ENCODE peak calls at places on chromosomes 3 and 15, in six cellular contexts. Z is astrocyte of the spinal cord; P is ovary; I is CD8-positive, alpha-beta T cell; N is fibroblast of lung; B is AG04449. E is an unnamed sample.

GRCh38 chr3:155034786-155035185 is 45.3 kb upstream of the MME start:
- DNase-seq in Z (peak), P (no peak), I (no peak), N (no peak), B (no peak), E (no peak)

GRCh38 chr3:148175215-148175614 is 522.5 kb upstream of the AGTR1 start:
- DNase-seq in Z (peak), P (no peak), I (no peak), N (peak), B (peak), E (no peak)

GRCh38 chr3:115857518-115858136 is 234.3 kb downstream of the GAP43 start:
- DNase-seq in Z (no peak), P (no peak), I (no peak), N (peak), B (no peak), E (no peak)

GRCh38 chr15:64524778-64525177 is 64.4 kb downstream of the ZNF609 start:
- DNase-seq in Z (no peak), P (no peak), I (no peak), N (peak), B (no peak), E (no peak)

GRCh38 chr3:26622634-26623408 is at the start of gene LRRC3B:
- DNase-seq in Z (no peak), P (no peak), I (no peak), N (no peak), B (no peak), E (no peak)

GRCh38 chr3:126748701-126749546 is 44.9 kb downstream of the CHCHD6 start:
- DNase-seq in Z (no peak), P (no peak), I (no peak), N (no peak), B (no peak), E (no peak)

GRCh38 chr15:65421360-65422215 is 1.2 kb downstream of the IGDCC4 start:
- DNase-seq in Z (peak), P (peak), I (no peak), N (peak), B (no peak), E (no peak)

GRCh38 chr3:141412936-141413354 is 44.6 kb downstream of the ZBTB38 start:
- DNase-seq in Z (peak), P (peak), I (no peak), N (peak), B (no peak), E (no peak)

GRCh38 chr15:69590932-69591524 is 138.4 kb downstream of the RPLP1 start:
- DNase-seq in Z (no peak), P (no peak), I (no peak), N (no peak), B (no peak), E (no peak)

GRCh38 chr15:67696087-67696486 is 129.2 kb upstream of the SKOR1 start:
- DNase-seq in Z (no peak), P (no peak), I (no peak), N (no peak), B (no peak), E (no peak)

GRCh38 chr3:177813322-177813721 is 616.0 kb upstream of the TBL1XR1 start:
- DNase-seq in Z (peak), P (no peak), I (no peak), N (peak), B (no peak), E (no peak)

GRCh38 chr3:79027593-79027992 is 740.2 kb downstream of the ROBO1 start:
- DNase-seq in Z (no peak), P (no peak), I (no peak), N (no peak), B (no peak), E (no peak)

GRCh38 chr3:134367412-134367811 is 6.8 kb downstream of the AMOTL2 start:
- DNase-seq in Z (no peak), P (no peak), I (no peak), N (no peak), B (no peak), E (no peak)

GRCh38 chr15:69081310-69082004 is 67.0 kb downstream of the NOX5 start:
- DNase-seq in Z (peak), P (peak), I (no peak), N (peak), B (no peak), E (peak)

GRCh38 chr3:88005066-88005465 is 53.7 kb downstream of the CGGBP1 start:
- DNase-seq in Z (peak), P (no peak), I (no peak), N (peak), B (peak), E (peak)

GRCh38 chr15:68578175-68578959 is 426 bp upstream of the CORO2B start:
- DNase-seq in Z (peak), P (peak), I (no peak), N (peak), B (no peak), E (no peak)

GRCh38 chr3:132256984-132257383 is 60.2 kb upstream of the ACP3 start:
- DNase-seq in Z (peak), P (no peak), I (no peak), N (peak), B (no peak), E (peak)

GRCh38 chr3:186789554-186790260 is 6.3 kb downstream of the EIF4A2 start:
- DNase-seq in Z (peak), P (no peak), I (no peak), N (peak), B (no peak), E (no peak)

GRCh38 chr15:96421211-96421610 is 90.7 kb downstream of the NR2F2 start:
- DNase-seq in Z (no peak), P (no peak), I (no peak), N (peak), B (no peak), E (no peak)

GRCh38 chr3:17298038-17298437 is 413.3 kb downstream of the PLCL2 start:
- DNase-seq in Z (no peak), P (no peak), I (no peak), N (no peak), B (no peak), E (no peak)

GRCh38 chr3:175432338-175433025 is 573.3 kb downstream of the NAALADL2 start:
- DNase-seq in Z (peak), P (no peak), I (no peak), N (peak), B (no peak), E (peak)

GRCh38 chr15:88391006-88391405 is 76.2 kb downstream of the MRPL46 start:
- DNase-seq in Z (no peak), P (no peak), I (no peak), N (no peak), B (no peak), E (no peak)

GRCh38 chr3:36804295-36805055 is 40.1 kb upstream of the DCLK3 start:
- DNase-seq in Z (no peak), P (no peak), I (no peak), N (no peak), B (no peak), E (no peak)

GRCh38 chr3:38987456-38987855 is 64.3 kb downstream of the SCN11A start:
- DNase-seq in Z (no peak), P (no peak), I (no peak), N (no peak), B (no peak), E (no peak)

GRCh38 chr3:33718595-33718907 is 497 bp upstream of the CLASP2 start:
- DNase-seq in Z (no peak), P (no peak), I (no peak), N (no peak), B (no peak), E (no peak)

GRCh38 chr3:194130807-194131589 is 5.0 kb upstream of the HES1 start:
- DNase-seq in Z (peak), P (peak), I (no peak), N (peak), B (no peak), E (no peak)

GRCh38 chr3:134614955-134615354 is 35.9 kb downstream of the KY start:
- DNase-seq in Z (no peak), P (no peak), I (no peak), N (no peak), B (no peak), E (no peak)

GRCh38 chr3:161599702-161600101 is 103.1 kb downstream of the OTOL1 start:
- DNase-seq in Z (no peak), P (no peak), I (no peak), N (no peak), B (no peak), E (no peak)

GRCh38 chr15:56523521-56523920 is 58.6 kb upstream of the MNS1 start:
- DNase-seq in Z (no peak), P (no peak), I (no peak), N (peak), B (no peak), E (no peak)

GRCh38 chr3:57856675-57857074 is 100.6 kb downstream of the SLMAP start:
- DNase-seq in Z (no peak), P (no peak), I (no peak), N (peak), B (no peak), E (no peak)

GRCh38 chr3:133040696-133041523 is 2.7 kb downstream of the TMEM108 start:
- DNase-seq in Z (peak), P (peak), I (no peak), N (peak), B (peak), E (peak)

GRCh38 chr15:66246937-66247336 is 6.6 kb downstream of the MEGF11 start:
- DNase-seq in Z (no peak), P (no peak), I (no peak), N (no peak), B (no peak), E (no peak)

GRCh38 chr3:64844558-64844957 is 156.8 kb upstream of the ADAMTS9 start:
- DNase-seq in Z (no peak), P (no peak), I (no peak), N (no peak), B (no peak), E (no peak)

GRCh38 chr3:64848127-64848526 is 160.3 kb upstream of the ADAMTS9 start:
- DNase-seq in Z (no peak), P (no peak), I (no peak), N (no peak), B (no peak), E (no peak)

GRCh38 chr3:64848822-64849221 is 161.0 kb upstream of the ADAMTS9 start:
- DNase-seq in Z (no peak), P (no peak), I (no peak), N (no peak), B (no peak), E (no peak)

DNA sequence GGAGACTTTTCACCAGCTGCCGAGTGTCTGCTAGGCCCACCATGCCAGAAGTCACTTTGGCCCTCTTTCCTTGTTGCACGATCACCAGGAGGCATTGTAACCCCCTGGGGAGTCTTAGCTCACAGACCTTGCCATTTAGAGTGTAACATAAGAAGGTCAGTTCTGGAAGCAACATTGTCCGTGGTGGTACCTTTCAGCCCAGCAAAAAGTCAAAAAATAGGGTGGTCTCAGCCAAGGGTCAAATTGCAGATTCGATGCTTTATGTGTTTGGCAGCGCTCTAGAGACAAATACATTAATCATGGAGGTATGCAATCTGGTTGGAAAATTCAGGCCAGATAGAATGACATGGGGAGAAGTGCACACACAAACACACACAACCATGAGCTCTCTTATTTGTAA is 158.2 kb upstream of the ADAMTS9 start:
- DNase-seq in Z (no peak), P (no peak), I (no peak), N (no peak), B (no peak), E (no peak)
- TF ChIP-seq CTCF in Z (no peak), P (no peak), I (no peak), N (no peak), B (no peak), E (no peak)

GRCh38 chr15:85517086-85517485 is 136.7 kb downstream of the AKAP13 start:
- DNase-seq in Z (no peak), P (no peak), I (no peak), N (no peak), B (no peak), E (no peak)
- H3K4me3 ChIP-seq in Z (no peak), P (no peak), I (no peak), N (no peak), B (no peak), E (no peak)

GRCh38 chr15:39579487-39580116 is 1.3 kb upstream of the THBS1 start:
- DNase-seq in Z (peak), P (peak), I (no peak), N (peak), B (peak), E (no peak)

GRCh38 chr15:39580630-39581500 is at the start of gene THBS1:
- DNase-seq in Z (peak), P (peak), I (peak), N (peak), B (peak), E (peak)

GRCh38 chr15:39580117-39580629 is 706 bp upstream of the THBS1 start:
- DNase-seq in Z (peak), P (peak), I (peak), N (peak), B (peak), E (no peak)

GRCh38 chr15:39581501-39582285 is 814 bp downstream of the THBS1 start:
- DNase-seq in Z (peak), P (peak), I (no peak), N (peak), B (peak), E (peak)

DNA sequence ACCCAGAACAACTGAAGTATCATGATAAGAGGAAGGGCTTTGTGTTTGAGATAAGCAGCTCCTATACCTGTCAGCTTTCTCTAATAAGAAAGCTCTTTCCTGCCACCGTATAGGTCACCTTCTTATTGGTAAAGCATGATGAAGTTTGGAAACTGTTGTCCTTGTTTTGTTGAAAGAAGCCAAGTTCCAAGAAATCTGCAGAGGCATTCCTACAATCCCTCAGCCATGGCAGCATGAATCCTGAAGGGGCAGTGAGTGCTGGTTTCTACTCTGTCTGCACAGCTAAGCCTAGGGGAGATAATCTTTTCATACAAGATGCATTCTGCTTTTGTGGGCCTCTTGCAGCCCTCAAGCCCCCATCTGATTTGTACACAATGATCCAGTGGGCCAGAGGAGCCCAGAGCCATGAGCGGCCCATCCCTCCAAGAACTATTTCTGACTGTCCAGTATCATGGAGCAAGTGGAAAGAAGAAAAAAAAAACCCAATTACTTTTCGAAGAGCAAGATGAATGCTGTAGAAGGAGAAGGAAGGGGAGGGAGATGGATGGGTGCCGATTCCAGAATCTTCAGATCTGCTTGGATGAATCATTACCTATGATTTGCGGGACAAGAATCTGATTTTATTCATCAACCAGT is 1.9 kb upstream of the THBS1 start:
- DNase-seq in Z (peak), P (no peak), I (no peak), N (no peak), B (no peak), E (no peak)
- TF ChIP-seq CTCF in Z (peak), P (no peak), I (no peak), N (peak), B (peak), E (no peak)

GRCh38 chr3:156561533-156561932 is 6.6 kb upstream of the SSR3 start:
- DNase-seq in Z (no peak), P (no peak), I (no peak), N (no peak), B (no peak), E (no peak)

GRCh38 chr3:156558389-156558788 is 3.5 kb upstream of the SSR3 start:
- DNase-seq in Z (no peak), P (no peak), I (no peak), N (peak), B (no peak), E (no peak)

GRCh38 chr3:156563900-156564682 is 9.2 kb upstream of the SSR3 start:
- DNase-seq in Z (no peak), P (no peak), I (no peak), N (peak), B (no peak), E (no peak)
- H3K4me3 ChIP-seq in Z (no peak), P (no peak), I (no peak), N (no peak), B (no peak), E (no peak)